ENCODE peak calls at places on chromosome 12, in nine cellular contexts. One of them, this sample, is unnamed.

GRCh38 chr12:76085159-76085868 is 829 bp upstream of the NAP1L1 start:
- DNase-seq in stromal cell of bone marrow: no peak
- DNase-seq in GM12891: no peak
- DNase-seq in activated naive CD8-positive, alpha-beta T cell treated with anti-CD3 and anti-CD28 coated beads, Interleukin-2, amount 50 U/mL, for 16 hours: peak
- DNase-seq in amygdala: no peak
- DNase-seq in psoas muscle: no peak
- DNase-seq in germinal center: no peak
- DNase-seq in CD4-positive, alpha-beta memory T cell: peak
- DNase-seq in B cell: peak
- DNase-seq in this sample: no peak

GRCh38 chr12:14769837-14770494 is 33.3 kb downstream of the WBP11 start:
- DNase-seq in psoas muscle: peak
- DNase-seq in activated naive CD8-positive, alpha-beta T cell treated with anti-CD3 and anti-CD28 coated beads, Interleukin-2, amount 50 U/mL, for 16 hours: peak
- DNase-seq in germinal center: peak
- DNase-seq in GM12891: peak
- DNase-seq in B cell: peak
- DNase-seq in CD4-positive, alpha-beta memory T cell: peak
- DNase-seq in amygdala: no peak
- DNase-seq in stromal cell of bone marrow: peak
- DNase-seq in this sample: peak

GRCh38 chr12:76890407-76891143 is 11.8 kb upstream of the CSRP2 start:
- DNase-seq in CD4-positive, alpha-beta memory T cell: no peak
- DNase-seq in B cell: no peak
- DNase-seq in germinal center: no peak
- DNase-seq in GM12891: no peak
- DNase-seq in psoas muscle: no peak
- DNase-seq in activated naive CD8-positive, alpha-beta T cell treated with anti-CD3 and anti-CD28 coated beads, Interleukin-2, amount 50 U/mL, for 16 hours: no peak
- DNase-seq in stromal cell of bone marrow: no peak
- DNase-seq in amygdala: no peak
- DNase-seq in this sample: no peak

GRCh38 chr12:47602330-47602729 is 103.5 kb downstream of the RPAP3 start:
- DNase-seq in amygdala: no peak
- DNase-seq in activated naive CD8-positive, alpha-beta T cell treated with anti-CD3 and anti-CD28 coated beads, Interleukin-2, amount 50 U/mL, for 16 hours: no peak
- DNase-seq in psoas muscle: no peak
- DNase-seq in B cell: no peak
- DNase-seq in germinal center: no peak
- DNase-seq in GM12891: no peak
- DNase-seq in stromal cell of bone marrow: peak
- DNase-seq in CD4-positive, alpha-beta memory T cell: no peak
- DNase-seq in this sample: no peak

GRCh38 chr12:132591107-132591935 is 19.1 kb downstream of the LRCOL1 start:
- DNase-seq in CD4-positive, alpha-beta memory T cell: no peak
- DNase-seq in stromal cell of bone marrow: no peak
- DNase-seq in psoas muscle: no peak
- DNase-seq in activated naive CD8-positive, alpha-beta T cell treated with anti-CD3 and anti-CD28 coated beads, Interleukin-2, amount 50 U/mL, for 16 hours: no peak
- DNase-seq in GM12891: no peak
- DNase-seq in amygdala: no peak
- DNase-seq in B cell: no peak
- DNase-seq in germinal center: no peak
- DNase-seq in this sample: no peak

GRCh38 chr12:119157528-119157927 is 21.2 kb upstream of the HSPB8 start:
- DNase-seq in amygdala: no peak
- DNase-seq in GM12891: no peak
- DNase-seq in B cell: no peak
- DNase-seq in germinal center: no peak
- DNase-seq in stromal cell of bone marrow: no peak
- DNase-seq in activated naive CD8-positive, alpha-beta T cell treated with anti-CD3 and anti-CD28 coated beads, Interleukin-2, amount 50 U/mL, for 16 hours: no peak
- DNase-seq in psoas muscle: peak
- DNase-seq in CD4-positive, alpha-beta memory T cell: no peak
- DNase-seq in this sample: peak

GRCh38 chr12:4421590-4422031 is 24.0 kb downstream of the FGF6 start:
- DNase-seq in germinal center: peak
- DNase-seq in activated naive CD8-positive, alpha-beta T cell treated with anti-CD3 and anti-CD28 coated beads, Interleukin-2, amount 50 U/mL, for 16 hours: no peak
- DNase-seq in amygdala: no peak
- DNase-seq in CD4-positive, alpha-beta memory T cell: peak
- DNase-seq in B cell: peak
- DNase-seq in GM12891: peak
- DNase-seq in psoas muscle: no peak
- DNase-seq in stromal cell of bone marrow: peak
- DNase-seq in this sample: no peak

GRCh38 chr12:132506730-132507538 is 17.0 kb downstream of the FBRSL1 start:
- DNase-seq in activated naive CD8-positive, alpha-beta T cell treated with anti-CD3 and anti-CD28 coated beads, Interleukin-2, amount 50 U/mL, for 16 hours: peak
- DNase-seq in psoas muscle: peak
- DNase-seq in CD4-positive, alpha-beta memory T cell: peak
- DNase-seq in GM12891: peak
- DNase-seq in amygdala: no peak
- DNase-seq in germinal center: peak
- DNase-seq in stromal cell of bone marrow: peak
- DNase-seq in B cell: peak
- DNase-seq in this sample: peak

GRCh38 chr12:85179680-85180300 is 100.2 kb upstream of the ALX1 start:
- DNase-seq in amygdala: no peak
- DNase-seq in B cell: no peak
- DNase-seq in stromal cell of bone marrow: peak
- DNase-seq in germinal center: no peak
- DNase-seq in CD4-positive, alpha-beta memory T cell: no peak
- DNase-seq in activated naive CD8-positive, alpha-beta T cell treated with anti-CD3 and anti-CD28 coated beads, Interleukin-2, amount 50 U/mL, for 16 hours: no peak
- DNase-seq in psoas muscle: no peak
- DNase-seq in GM12891: no peak
- DNase-seq in this sample: no peak

GRCh38 chr12:123398918-123399617 is 15.1 kb downstream of the KMT5A start:
- DNase-seq in psoas muscle: no peak
- DNase-seq in amygdala: peak
- DNase-seq in stromal cell of bone marrow: no peak
- DNase-seq in germinal center: no peak
- DNase-seq in B cell: no peak
- DNase-seq in activated naive CD8-positive, alpha-beta T cell treated with anti-CD3 and anti-CD28 coated beads, Interleukin-2, amount 50 U/mL, for 16 hours: no peak
- DNase-seq in GM12891: no peak
- DNase-seq in CD4-positive, alpha-beta memory T cell: no peak
- DNase-seq in this sample: peak

GRCh38 chr12:42588981-42589464 is 523 bp downstream of the PRICKLE1 start:
- DNase-seq in stromal cell of bone marrow: no peak
- DNase-seq in germinal center: peak
- DNase-seq in B cell: peak
- DNase-seq in amygdala: no peak
- DNase-seq in activated naive CD8-positive, alpha-beta T cell treated with anti-CD3 and anti-CD28 coated beads, Interleukin-2, amount 50 U/mL, for 16 hours: no peak
- DNase-seq in psoas muscle: peak
- DNase-seq in GM12891: no peak
- DNase-seq in CD4-positive, alpha-beta memory T cell: no peak
- DNase-seq in this sample: peak

GRCh38 chr12:91347686-91348085 is 165.1 kb upstream of the DCN start:
- DNase-seq in B cell: no peak
- DNase-seq in CD4-positive, alpha-beta memory T cell: no peak
- DNase-seq in amygdala: no peak
- DNase-seq in activated naive CD8-positive, alpha-beta T cell treated with anti-CD3 and anti-CD28 coated beads, Interleukin-2, amount 50 U/mL, for 16 hours: no peak
- DNase-seq in stromal cell of bone marrow: no peak
- DNase-seq in germinal center: no peak
- DNase-seq in psoas muscle: no peak
- DNase-seq in GM12891: no peak
- DNase-seq in this sample: no peak

GRCh38 chr12:83389237-83389996 is 702.7 kb downstream of the TMTC2 start:
- DNase-seq in germinal center: no peak
- DNase-seq in B cell: no peak
- DNase-seq in amygdala: no peak
- DNase-seq in CD4-positive, alpha-beta memory T cell: no peak
- DNase-seq in activated naive CD8-positive, alpha-beta T cell treated with anti-CD3 and anti-CD28 coated beads, Interleukin-2, amount 50 U/mL, for 16 hours: no peak
- DNase-seq in GM12891: no peak
- DNase-seq in psoas muscle: no peak
- DNase-seq in stromal cell of bone marrow: no peak
- DNase-seq in this sample: no peak

GRCh38 chr12:76127588-76127987 is 43.1 kb upstream of the NAP1L1 start:
- DNase-seq in amygdala: no peak
- DNase-seq in B cell: no peak
- DNase-seq in germinal center: no peak
- DNase-seq in CD4-positive, alpha-beta memory T cell: no peak
- DNase-seq in psoas muscle: no peak
- DNase-seq in stromal cell of bone marrow: no peak
- DNase-seq in activated naive CD8-positive, alpha-beta T cell treated with anti-CD3 and anti-CD28 coated beads, Interleukin-2, amount 50 U/mL, for 16 hours: no peak
- DNase-seq in GM12891: no peak
- DNase-seq in this sample: no peak

GRCh38 chr12:108604208-108604941 is 6.5 kb upstream of the TMEM119 start:
- DNase-seq in stromal cell of bone marrow: no peak
- DNase-seq in CD4-positive, alpha-beta memory T cell: no peak
- DNase-seq in B cell: no peak
- DNase-seq in GM12891: no peak
- DNase-seq in psoas muscle: no peak
- DNase-seq in amygdala: no peak
- DNase-seq in germinal center: no peak
- DNase-seq in activated naive CD8-positive, alpha-beta T cell treated with anti-CD3 and anti-CD28 coated beads, Interleukin-2, amount 50 U/mL, for 16 hours: no peak
- DNase-seq in this sample: no peak

GRCh38 chr12:105275997-105276760 is 40.2 kb upstream of the APPL2 start:
- DNase-seq in activated naive CD8-positive, alpha-beta T cell treated with anti-CD3 and anti-CD28 coated beads, Interleukin-2, amount 50 U/mL, for 16 hours: no peak
- DNase-seq in psoas muscle: no peak
- DNase-seq in stromal cell of bone marrow: no peak
- DNase-seq in germinal center: no peak
- DNase-seq in CD4-positive, alpha-beta memory T cell: no peak
- DNase-seq in B cell: no peak
- DNase-seq in GM12891: no peak
- DNase-seq in amygdala: no peak
- DNase-seq in this sample: no peak

GRCh38 chr12:8697476-8698131 is at the start of gene RIMKLB:
- DNase-seq in germinal center: peak
- DNase-seq in stromal cell of bone marrow: peak
- DNase-seq in CD4-positive, alpha-beta memory T cell: peak
- DNase-seq in psoas muscle: peak
- DNase-seq in amygdala: peak
- DNase-seq in B cell: peak
- DNase-seq in activated naive CD8-positive, alpha-beta T cell treated with anti-CD3 and anti-CD28 coated beads, Interleukin-2, amount 50 U/mL, for 16 hours: peak
- DNase-seq in GM12891: peak
- DNase-seq in this sample: peak

GRCh38 chr12:69007166-69007857 is 74.3 kb upstream of the CPM start:
- DNase-seq in stromal cell of bone marrow: peak
- DNase-seq in B cell: no peak
- DNase-seq in psoas muscle: no peak
- DNase-seq in amygdala: no peak
- DNase-seq in CD4-positive, alpha-beta memory T cell: no peak
- DNase-seq in GM12891: no peak
- DNase-seq in germinal center: no peak
- DNase-seq in activated naive CD8-positive, alpha-beta T cell treated with anti-CD3 and anti-CD28 coated beads, Interleukin-2, amount 50 U/mL, for 16 hours: no peak
- DNase-seq in this sample: no peak

GRCh38 chr12:76020281-76020680 is 11.3 kb downstream of the PHLDA1 start:
- DNase-seq in germinal center: no peak
- DNase-seq in activated naive CD8-positive, alpha-beta T cell treated with anti-CD3 and anti-CD28 coated beads, Interleukin-2, amount 50 U/mL, for 16 hours: peak
- DNase-seq in stromal cell of bone marrow: no peak
- DNase-seq in psoas muscle: no peak
- DNase-seq in CD4-positive, alpha-beta memory T cell: peak
- DNase-seq in GM12891: no peak
- DNase-seq in amygdala: no peak
- DNase-seq in B cell: no peak
- DNase-seq in this sample: no peak

GRCh38 chr12:5661820-5662219 is 229.9 kb downstream of the NTF3 start:
- DNase-seq in germinal center: no peak
- DNase-seq in amygdala: no peak
- DNase-seq in CD4-positive, alpha-beta memory T cell: no peak
- DNase-seq in B cell: no peak
- DNase-seq in activated naive CD8-positive, alpha-beta T cell treated with anti-CD3 and anti-CD28 coated beads, Interleukin-2, amount 50 U/mL, for 16 hours: no peak
- DNase-seq in stromal cell of bone marrow: no peak
- DNase-seq in GM12891: no peak
- DNase-seq in psoas muscle: no peak
- DNase-seq in this sample: no peak

GRCh38 chr12:29563636-29564035 is 66.2 kb upstream of the OVCH1 start:
- DNase-seq in activated naive CD8-positive, alpha-beta T cell treated with anti-CD3 and anti-CD28 coated beads, Interleukin-2, amount 50 U/mL, for 16 hours: no peak
- DNase-seq in amygdala: no peak
- DNase-seq in stromal cell of bone marrow: no peak
- DNase-seq in germinal center: no peak
- DNase-seq in psoas muscle: no peak
- DNase-seq in B cell: no peak
- DNase-seq in CD4-positive, alpha-beta memory T cell: no peak
- DNase-seq in GM12891: no peak
- DNase-seq in this sample: no peak

GRCh38 chr12:94172031-94172430 is 23.7 kb downstream of the PLXNC1 start:
- DNase-seq in psoas muscle: no peak
- DNase-seq in B cell: no peak
- DNase-seq in germinal center: no peak
- DNase-seq in amygdala: no peak
- DNase-seq in CD4-positive, alpha-beta memory T cell: no peak
- DNase-seq in GM12891: no peak
- DNase-seq in activated naive CD8-positive, alpha-beta T cell treated with anti-CD3 and anti-CD28 coated beads, Interleukin-2, amount 50 U/mL, for 16 hours: no peak
- DNase-seq in stromal cell of bone marrow: no peak
- DNase-seq in this sample: no peak

GRCh38 chr12:40325349-40325960 is 100.7 kb downstream of the LRRK2 start:
- DNase-seq in psoas muscle: no peak
- DNase-seq in stromal cell of bone marrow: no peak
- DNase-seq in B cell: no peak
- DNase-seq in germinal center: peak
- DNase-seq in GM12891: peak
- DNase-seq in activated naive CD8-positive, alpha-beta T cell treated with anti-CD3 and anti-CD28 coated beads, Interleukin-2, amount 50 U/mL, for 16 hours: no peak
- DNase-seq in CD4-positive, alpha-beta memory T cell: no peak
- DNase-seq in amygdala: no peak
- DNase-seq in this sample: no peak

GRCh38 chr12:66365718-66366485 is 63.6 kb downstream of the HELB start:
- DNase-seq in CD4-positive, alpha-beta memory T cell: no peak
- DNase-seq in B cell: no peak
- DNase-seq in amygdala: no peak
- DNase-seq in germinal center: no peak
- DNase-seq in activated naive CD8-positive, alpha-beta T cell treated with anti-CD3 and anti-CD28 coated beads, Interleukin-2, amount 50 U/mL, for 16 hours: no peak
- DNase-seq in psoas muscle: no peak
- DNase-seq in GM12891: no peak
- DNase-seq in stromal cell of bone marrow: no peak
- DNase-seq in this sample: no peak

GRCh38 chr12:121383601-121384019 is 16.3 kb upstream of the RNF34 start:
- DNase-seq in CD4-positive, alpha-beta memory T cell: no peak
- DNase-seq in psoas muscle: no peak
- DNase-seq in GM12891: no peak
- DNase-seq in stromal cell of bone marrow: no peak
- DNase-seq in amygdala: no peak
- DNase-seq in activated naive CD8-positive, alpha-beta T cell treated with anti-CD3 and anti-CD28 coated beads, Interleukin-2, amount 50 U/mL, for 16 hours: no peak
- DNase-seq in B cell: no peak
- DNase-seq in germinal center: no peak
- DNase-seq in this sample: no peak

GRCh38 chr12:90959538-90960139 is 4.7 kb upstream of the CCER1 start:
- DNase-seq in CD4-positive, alpha-beta memory T cell: peak
- DNase-seq in stromal cell of bone marrow: no peak
- DNase-seq in activated naive CD8-positive, alpha-beta T cell treated with anti-CD3 and anti-CD28 coated beads, Interleukin-2, amount 50 U/mL, for 16 hours: no peak
- DNase-seq in B cell: no peak
- DNase-seq in amygdala: no peak
- DNase-seq in GM12891: no peak
- DNase-seq in germinal center: peak
- DNase-seq in psoas muscle: no peak
- DNase-seq in this sample: no peak

GRCh38 chr12:58544281-58544680 is 376.0 kb downstream of the LRIG3 start:
- DNase-seq in germinal center: no peak
- DNase-seq in amygdala: no peak
- DNase-seq in B cell: no peak
- DNase-seq in psoas muscle: no peak
- DNase-seq in activated naive CD8-positive, alpha-beta T cell treated with anti-CD3 and anti-CD28 coated beads, Interleukin-2, amount 50 U/mL, for 16 hours: no peak
- DNase-seq in CD4-positive, alpha-beta memory T cell: no peak
- DNase-seq in stromal cell of bone marrow: no peak
- DNase-seq in GM12891: no peak
- DNase-seq in this sample: no peak

GRCh38 chr12:45281994-45282393 is 66.1 kb downstream of the ANO6 start:
- DNase-seq in germinal center: no peak
- DNase-seq in GM12891: no peak
- DNase-seq in amygdala: no peak
- DNase-seq in activated naive CD8-positive, alpha-beta T cell treated with anti-CD3 and anti-CD28 coated beads, Interleukin-2, amount 50 U/mL, for 16 hours: no peak
- DNase-seq in psoas muscle: no peak
- DNase-seq in B cell: no peak
- DNase-seq in stromal cell of bone marrow: no peak
- DNase-seq in CD4-positive, alpha-beta memory T cell: no peak
- DNase-seq in this sample: no peak

GRCh38 chr12:69925291-69925690 is 100.3 kb downstream of the MYRFL start:
- DNase-seq in amygdala: no peak
- DNase-seq in CD4-positive, alpha-beta memory T cell: no peak
- DNase-seq in stromal cell of bone marrow: no peak
- DNase-seq in B cell: no peak
- DNase-seq in activated naive CD8-positive, alpha-beta T cell treated with anti-CD3 and anti-CD28 coated beads, Interleukin-2, amount 50 U/mL, for 16 hours: no peak
- DNase-seq in GM12891: no peak
- DNase-seq in germinal center: no peak
- DNase-seq in psoas muscle: no peak
- DNase-seq in this sample: no peak

GRCh38 chr12:18723752-18724151 is 14.1 kb downstream of the PLCZ1 start:
- DNase-seq in amygdala: no peak
- DNase-seq in B cell: no peak
- DNase-seq in GM12891: no peak
- DNase-seq in CD4-positive, alpha-beta memory T cell: no peak
- DNase-seq in stromal cell of bone marrow: no peak
- DNase-seq in germinal center: no peak
- DNase-seq in activated naive CD8-positive, alpha-beta T cell treated with anti-CD3 and anti-CD28 coated beads, Interleukin-2, amount 50 U/mL, for 16 hours: no peak
- DNase-seq in psoas muscle: no peak
- DNase-seq in this sample: no peak

This sample was measured in heart left ventricle.